ENCODE peak calls at places on chromosomes 6 and 20, in nine cellular contexts. N is adrenal gland, H is left ventricle myocardium inferior, M is DND-41, E is keratinocyte, Y is uterus, T is fibroblast of lung, B is psoas muscle, D is AG04450. O is an unnamed sample.
A peak's percentile ranks its signal among the peaks of the same experiment; 100 is the strongest.

GRCh38 chr20:57656821-57657536 is 36.8 kb upstream of the ZBP1 start:
- DNase-seq in E (no peak), Y (peak; percentile 12), B (peak; percentile 44), D (no peak), N (peak; percentile 6), M (peak; percentile 3), H (peak; percentile 13), T (no peak), O (no peak)

GRCh38 chr20:34639755-34640222 is 37.1 kb downstream of the PIGU start:
- DNase-seq in T (no peak), E (no peak), B (no peak), M (no peak), Y (no peak), N (no peak), D (no peak), H (no peak), O (no peak)

GRCh38 chr20:13234961-13235360 is 13.9 kb downstream of the ISM1 start:
- DNase-seq in B (no peak), M (no peak), N (no peak), T (no peak), Y (no peak), H (no peak), D (no peak), E (no peak), O (no peak)

GRCh38 chr6:27684264-27685211 is 211.6 kb upstream of the ZNF184 start:
- DNase-seq in M (peak; percentile 55), E (no peak), D (no peak), H (no peak), Y (no peak), T (peak; percentile 92), B (no peak), N (no peak), O (peak; percentile 74)

GRCh38 chr6:32741203-32741960 is at the start of gene HLA-DQA2:
- DNase-seq in B (no peak), E (no peak), D (no peak), Y (no peak), T (no peak), N (no peak), H (no peak), M (no peak), O (no peak)

GRCh38 chr20:50815162-50815989 is 20.5 kb downstream of the BCAS4 start:
- DNase-seq in Y (no peak), M (no peak), B (no peak), T (peak; percentile 81), E (no peak), D (peak; percentile 70), N (no peak), H (no peak), O (no peak)

GRCh38 chr6:170097505-170098427 is 193.1 kb downstream of the DLL1 start:
- DNase-seq in H (no peak), M (no peak), E (no peak), N (no peak), Y (peak; percentile 3), T (no peak), D (no peak), B (peak; percentile 35), O (no peak)

GRCh38 chr6:146700078-146700686 is 101.4 kb downstream of the ADGB start:
- DNase-seq in N (peak; percentile 82), M (peak; percentile 63), Y (peak; percentile 45), B (no peak), T (peak; percentile 73), E (peak; percentile 49), D (peak; percentile 69), H (peak; percentile 21), O (peak; percentile 53)

GRCh38 chr20:34638532-34638931 is 38.4 kb downstream of the PIGU start:
- DNase-seq in T (no peak), N (no peak), D (no peak), B (no peak), M (no peak), H (no peak), Y (no peak), E (no peak), O (no peak)

GRCh38 chr6:3305831-3306230 is 47.1 kb downstream of the PSMG4 start:
- DNase-seq in Y (no peak), N (no peak), E (no peak), H (no peak), T (no peak), D (no peak), B (no peak), M (no peak), O (no peak)

GRCh38 chr6:24872769-24873168 is 63.0 kb downstream of the RIPOR2 start:
- DNase-seq in N (no peak), M (no peak), T (peak; percentile 17), Y (no peak), H (no peak), B (no peak), D (no peak), E (no peak), O (no peak)

GRCh38 chr20:6693178-6693807 is 74.2 kb upstream of the BMP2 start:
- DNase-seq in D (no peak), B (no peak), T (no peak), M (no peak), Y (no peak), E (no peak), N (no peak), H (no peak), O (no peak)

GRCh38 chr6:32519117-32519909 is 10.8 kb downstream of the HLA-DRB5 start:
- DNase-seq in B (no peak), E (no peak), H (no peak), D (no peak), Y (no peak), N (peak; percentile 72), T (no peak), M (no peak), O (no peak)

GRCh38 chr20:51460163-51460562 is 82.4 kb downstream of the NFATC2 start:
- DNase-seq in D (no peak), H (no peak), N (no peak), T (no peak), Y (no peak), E (no peak), M (no peak), B (no peak), O (no peak)

GRCh38 chr20:17934141-17934862 is 34.3 kb downstream of the SNX5 start:
- DNase-seq in E (no peak), N (no peak), B (no peak), D (no peak), Y (no peak), M (no peak), T (peak; percentile 68), H (no peak), O (no peak)

DNA sequence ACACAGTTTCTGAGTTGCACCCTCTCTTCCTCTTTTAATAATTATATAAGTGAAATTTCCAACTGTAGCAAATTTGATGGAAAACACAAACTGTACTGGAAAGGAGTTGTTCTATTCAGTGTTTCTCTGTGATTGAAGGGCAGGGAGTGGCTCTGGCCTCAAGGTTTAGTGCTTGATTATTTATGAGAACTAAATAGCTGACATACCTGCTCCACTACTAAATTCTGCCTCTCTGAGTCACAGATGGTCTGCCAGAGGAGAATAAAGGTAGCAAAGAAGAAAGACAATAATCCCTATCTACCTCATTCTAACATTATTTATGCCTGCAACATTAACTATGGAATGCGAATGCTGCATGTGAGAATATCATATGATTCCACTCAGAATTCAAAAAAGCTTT is 9.3 kb downstream of the BMP5 start:
- DNase-seq in D (no peak), B (no peak), N (no peak), E (peak; percentile 30), Y (no peak), M (no peak), T (peak; percentile 10), H (no peak), O (peak; percentile 72)
- H3K27ac ChIP-seq in D (no peak overlapping the region), B (no peak overlapping the region), N (no peak overlapping the region), E (peak overlapping the region; percentile 28), Y (no peak overlapping the region), M (no peak overlapping the region), T (no peak overlapping the region), H (no peak overlapping the region), O (no peak overlapping the region)

GRCh38 chr6:36769676-36770499 is 69.4 kb downstream of the CPNE5 start:
- DNase-seq in H (no peak), Y (no peak), D (no peak), B (peak; percentile 52), M (peak; percentile 94), T (peak; percentile 59), E (no peak), N (peak; percentile 35), O (no peak)

GRCh38 chr6:36765190-36765941 is 67.7 kb downstream of the RAB44 start:
- DNase-seq in H (no peak), E (no peak), N (no peak), D (no peak), B (peak; percentile 41), T (no peak), Y (no peak), M (no peak), O (no peak)

GRCh38 chr6:36769161-36769675 is 70.0 kb downstream of the CPNE5 start:
- DNase-seq in N (no peak), E (no peak), B (peak; percentile 65), T (peak; percentile 49), D (no peak), H (peak; percentile 30), M (no peak), Y (no peak), O (no peak)

GRCh38 chr6:36765943-36766648 is 68.5 kb downstream of the RAB44 start:
- DNase-seq in H (peak; percentile 77), D (peak; percentile 43), T (peak; percentile 69), M (peak; percentile 91), E (no peak), N (peak; percentile 87), Y (peak; percentile 88), B (peak; percentile 89), O (peak; percentile 77)

DNA sequence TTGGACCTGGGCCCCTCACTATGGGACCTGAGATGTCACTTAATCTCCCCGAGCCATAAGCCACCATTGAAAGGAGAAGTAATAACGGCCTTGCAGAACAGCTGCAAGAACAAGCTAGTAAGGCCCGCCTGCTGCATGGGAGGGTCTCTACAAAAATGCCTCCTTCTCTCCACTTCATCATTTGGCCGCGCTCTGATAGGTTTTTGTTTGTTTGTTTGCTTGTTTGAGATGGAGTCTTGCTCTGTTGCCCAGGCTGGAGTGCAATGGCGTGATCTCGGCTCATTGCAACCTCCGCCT is 69.0 kb downstream of the RAB44 start:
- DNase-seq in T (no peak), B (peak; percentile 25), H (no peak), E (no peak), N (no peak), D (no peak), Y (no peak), M (no peak), O (no peak)
- H3K27ac ChIP-seq in T (no peak overlapping the region), B (no peak overlapping the region), H (no peak overlapping the region), E (no peak overlapping the region), N (no peak overlapping the region), D (no peak overlapping the region), Y (no peak overlapping the region), M (peak overlapping the region; percentile 92), O (no peak overlapping the region)

GRCh38 chr6:36319436-36319762 is 17.3 kb downstream of the BNIP5 start:
- DNase-seq in M (no peak), Y (no peak), B (no peak), D (no peak), N (no peak), T (no peak), E (no peak), H (no peak), O (no peak)
- H3K27ac ChIP-seq in M (no peak overlapping the region), Y (no peak overlapping the region), B (no peak overlapping the region), D (no peak overlapping the region), N (no peak overlapping the region), T (no peak overlapping the region), E (no peak overlapping the region), H (no peak overlapping the region), O (no peak overlapping the region)

DNA sequence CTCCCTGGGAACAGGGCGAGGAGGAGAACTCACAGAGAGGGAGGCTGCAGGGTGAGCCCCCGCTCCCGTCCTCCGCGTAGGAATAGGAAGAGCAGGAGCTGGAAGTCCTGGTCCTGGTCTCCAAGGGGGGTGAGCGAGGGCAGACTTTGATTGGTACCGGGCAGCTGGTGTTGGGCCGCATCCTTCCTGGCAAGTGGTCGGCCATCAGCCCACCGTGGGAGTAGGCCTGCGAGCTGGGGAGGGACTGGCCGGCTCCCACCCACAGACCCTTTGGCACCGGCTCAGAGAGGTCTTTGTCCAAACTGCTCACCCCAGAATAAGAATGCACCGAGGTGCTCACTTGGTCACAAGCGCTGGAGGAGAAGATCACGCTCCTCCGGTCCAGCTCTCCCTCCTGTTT is 56.2 kb downstream of the GJA10 start:
- DNase-seq in H (no peak), E (no peak), D (no peak), M (no peak), N (no peak), B (no peak), Y (no peak), T (no peak), O (no peak)
- H3K27ac ChIP-seq in H (no peak overlapping the region), E (peak overlapping the region; percentile 42), D (no peak overlapping the region), M (no peak overlapping the region), N (no peak overlapping the region), B (no peak overlapping the region), Y (no peak overlapping the region), T (no peak overlapping the region), O (peak overlapping the region; percentile 95)

O was measured in RWPE1.